ENCODE peak calls at places on chromosomes 16 and 17, in ten cellular contexts. U is T-helper 2 cell; N is activated T-helper 1 cell treated with anti-CD3 and anti-CD28 coated beads, Interleukin-2, amount 50 U/mL, for 16 hours; W is mucosa of descending colon; Z is stimulated activated naive CD8-positive, alpha-beta T cell treated with anti-CD3 and anti-CD28 coated beads, Interleukin-15, amount 100 ng/mL, for 72 hours; A is naive thymus-derived CD8-positive, alpha-beta T cell; M is GM23248; R is cardiac fibroblast; S is uterus; C is mucosa of gallbladder. L is an unnamed sample.

GRCh38 chr16:88487920-88488842 is 35.1 kb downstream of the ZFPM1 start:
- DNase-seq in U (no peak), C (peak), S (no peak), M (no peak), R (no peak), W (peak), Z (no peak), A (no peak), N (no peak), L (no peak)

GRCh38 chr17:50257574-50258224 is 16.6 kb upstream of the TMEM92 start:
- DNase-seq in Z (no peak), R (no peak), C (no peak), N (no peak), A (no peak), S (peak), U (no peak), W (no peak), M (no peak), L (no peak)

GRCh38 chr17:63425478-63425877 is 20.6 kb downstream of the CYB561 start:
- DNase-seq in Z (peak), A (peak), N (peak), C (peak), S (peak), R (peak), M (peak), U (peak), W (peak), L (peak)

GRCh38 chr16:27723711-27724490 is 174.0 kb downstream of the KATNIP start:
- DNase-seq in A (no peak), W (no peak), M (no peak), U (no peak), R (no peak), N (no peak), S (no peak), Z (no peak), C (no peak), L (no peak)

GRCh38 chr17:50139950-50140885 is 10.3 kb upstream of the SAMD14 start:
- DNase-seq in Z (peak), A (peak), M (peak), U (peak), N (peak), W (peak), S (peak), R (peak), C (peak), L (peak)

GRCh38 chr16:13032911-13033310 is 131.5 kb downstream of the SHISA9 start:
- DNase-seq in N (no peak), U (no peak), C (no peak), R (no peak), W (no peak), M (no peak), S (no peak), Z (no peak), A (no peak), L (no peak)

GRCh38 chr17:8359769-8360168 is 16.7 kb downstream of the KRABD2 start:
- DNase-seq in S (peak), C (no peak), Z (no peak), W (no peak), R (peak), N (no peak), M (peak), A (no peak), U (no peak), L (no peak)

GRCh38 chr17:78114831-78115723 is 13.5 kb downstream of the TMC6 start:
- DNase-seq in Z (no peak), A (peak), R (no peak), M (no peak), U (no peak), S (no peak), N (no peak), C (no peak), W (peak), L (no peak)

GRCh38 chr17:6554871-6555330 is 1.5 kb downstream of the PITPNM3 start:
- DNase-seq in C (no peak), A (no peak), M (no peak), Z (no peak), R (no peak), S (no peak), W (peak), U (no peak), N (no peak), L (no peak)

GRCh38 chr17:79907217-79907715 is 68.0 kb upstream of the CBX4 start:
- DNase-seq in Z (no peak), R (no peak), C (no peak), S (no peak), W (no peak), N (no peak), A (no peak), U (no peak), M (no peak), L (no peak)

GRCh38 chr16:61435356-61435755 is 600.9 kb downstream of the CDH8 start:
- DNase-seq in U (no peak), S (no peak), N (no peak), W (no peak), R (peak), A (no peak), C (no peak), M (no peak), Z (no peak), L (no peak)

GRCh38 chr17:59299400-59300092 is 31.9 kb upstream of the YPEL2 start:
- DNase-seq in A (no peak), W (no peak), C (no peak), N (no peak), U (no peak), R (no peak), S (no peak), Z (no peak), M (no peak), L (no peak)

GRCh38 chr16:22198547-22199293 is 7.4 kb upstream of the EEF2K start:
- DNase-seq in M (peak), Z (no peak), S (no peak), U (no peak), N (no peak), C (no peak), R (peak), A (no peak), W (no peak), L (no peak)

GRCh38 chr17:38735161-38735997 is 5.2 kb downstream of the CISD3 start:
- DNase-seq in Z (peak), W (no peak), S (peak), R (peak), U (peak), N (peak), C (no peak), A (peak), M (peak), L (peak)

GRCh38 chr16:85413713-85414663 is 199.1 kb upstream of the GSE1 start:
- DNase-seq in R (no peak), C (no peak), S (no peak), A (no peak), M (no peak), Z (no peak), U (no peak), W (peak), N (no peak), L (no peak)

GRCh38 chr16:19168173-19169080 is at the start of gene SYT17:
- DNase-seq in U (no peak), N (no peak), W (peak), Z (no peak), S (no peak), M (peak), A (no peak), R (no peak), C (no peak), L (peak)

GRCh38 chr17:21214777-21215541 is 998 bp upstream of the TMEM11 start:
- DNase-seq in Z (no peak), S (peak), M (peak), N (no peak), U (no peak), W (no peak), C (no peak), R (no peak), A (peak), L (no peak)

GRCh38 chr16:74309789-74310781 is 13.5 kb downstream of the PSMD7 start:
- DNase-seq in C (no peak), N (no peak), R (peak), W (no peak), A (peak), U (no peak), Z (no peak), S (no peak), M (peak), L (peak)

GRCh38 chr16:353404-354285 is 1.1 kb upstream of the AXIN1 start:
- DNase-seq in Z (no peak), C (no peak), U (no peak), N (no peak), S (no peak), M (peak), W (peak), R (no peak), A (no peak), L (peak)

GRCh38 chr17:160336-160735 is 21.1 kb downstream of the DOC2B start:
- DNase-seq in R (no peak), Z (no peak), S (no peak), M (no peak), C (no peak), W (peak), N (no peak), U (no peak), A (no peak), L (no peak)

GRCh38 chr16:31464781-31465260 is 5.5 kb downstream of the ARMC5 start:
- DNase-seq in N (no peak), A (no peak), R (no peak), W (peak), U (no peak), Z (no peak), M (no peak), C (no peak), S (no peak), L (no peak)

GRCh38 chr17:15323147-15323546 is 18.2 kb downstream of the TEKT3 start:
- DNase-seq in R (no peak), N (no peak), Z (no peak), S (no peak), W (no peak), A (no peak), U (no peak), C (no peak), M (no peak), L (no peak)

GRCh38 chr17:48541574-48542113 is 3.3 kb downstream of the HOXB2 start:
- DNase-seq in U (no peak), A (peak), Z (peak), N (no peak), W (peak), M (peak), C (peak), S (peak), R (peak), L (peak)

GRCh38 chr16:67053767-67054334 is 24.9 kb downstream of the CBFB start:
- DNase-seq in N (no peak), C (no peak), W (no peak), A (peak), Z (no peak), S (no peak), M (no peak), U (no peak), R (no peak), L (no peak)

GRCh38 chr16:53219795-53220194 is 165.0 kb downstream of the CHD9 start:
- DNase-seq in W (no peak), C (no peak), Z (no peak), U (no peak), S (no peak), R (peak), N (no peak), M (peak), A (no peak), L (no peak)

GRCh38 chr17:10323812-10324610 is 48.8 kb downstream of the MYH13 start:
- DNase-seq in N (no peak), A (no peak), M (no peak), W (no peak), Z (no peak), R (no peak), U (no peak), C (no peak), S (no peak), L (no peak)

GRCh38 chr16:66930189-66930588 is 4.0 kb downstream of the CIAO2B start:
- DNase-seq in A (no peak), C (peak), U (no peak), Z (no peak), N (no peak), W (no peak), M (peak), S (no peak), R (peak), L (no peak)

GRCh38 chr17:47066095-47066494 is 87.0 kb upstream of the RPRML start:
- DNase-seq in Z (no peak), W (no peak), C (no peak), N (no peak), S (no peak), M (no peak), U (no peak), R (peak), A (no peak), L (no peak)

GRCh38 chr17:41519501-41520224 is 973 bp upstream of the KRT15 start:
- DNase-seq in N (no peak), R (no peak), A (no peak), C (peak), U (no peak), Z (no peak), W (peak), S (no peak), M (no peak), L (no peak)

GRCh38 chr17:80227156-80227555 is 6.9 kb downstream of the SLC26A11 start:
- DNase-seq in W (no peak), M (no peak), A (no peak), U (no peak), N (no peak), R (no peak), Z (no peak), C (no peak), S (no peak), L (no peak)

GRCh38 chr16:4689091-4689671 is 4.2 kb upstream of the NUDT16L1 start:
- DNase-seq in M (no peak), A (no peak), N (no peak), C (no peak), U (no peak), R (no peak), S (no peak), Z (no peak), W (peak), L (no peak)

GRCh38 chr17:83084214-83084613 is 4.8 kb downstream of the METRNL start:
- DNase-seq in R (no peak), Z (no peak), A (no peak), U (no peak), N (no peak), W (no peak), S (no peak), M (no peak), C (no peak), L (no peak)

GRCh38 chr16:68599586-68599985 is 45.5 kb upstream of the CDH3 start:
- DNase-seq in A (no peak), C (no peak), N (no peak), S (no peak), U (no peak), R (no peak), Z (no peak), M (no peak), W (no peak), L (no peak)

GRCh38 chr17:33142703-33143299 is 150.3 kb downstream of the ASIC2 start:
- DNase-seq in C (peak), U (no peak), M (peak), N (no peak), A (no peak), S (no peak), R (peak), Z (no peak), W (no peak), L (no peak)

GRCh38 chr16:75860654-75861053 is 134.4 kb upstream of the CPHXL start:
- DNase-seq in M (no peak), C (no peak), S (no peak), N (no peak), Z (no peak), A (no peak), U (no peak), W (no peak), R (no peak), L (no peak)

GRCh38 chr16:87369117-87369775 is 14.3 kb downstream of the FBXO31 start:
- DNase-seq in Z (no peak), W (peak), R (no peak), S (no peak), C (no peak), U (no peak), A (no peak), N (no peak), M (no peak), L (no peak)

L was measured in naive B cell.